ENCODE peak calls at places on chromosomes 13 and 19, in five cellular contexts. B is hepatocyte, S is right cardiac atrium, M is thyroid gland, Q is HCT116. I is an unnamed sample.

GRCh38 chr13:47109028-47109427 is 212.2 kb upstream of the HTR2A start:
- DNase-seq in B (no peak), S (no peak), M (no peak), Q (no peak), I (no peak)

GRCh38 chr13:113856716-113857065 is 7.2 kb downstream of the GAS6 start:
- DNase-seq in B (no peak), S (no peak), M (no peak), Q (no peak), I (no peak)

GRCh38 chr13:61838568-61838967 is 422.9 kb upstream of the PCDH20 start:
- DNase-seq in B (no peak), S (no peak), M (no peak), Q (no peak), I (no peak)

GRCh38 chr13:113917096-113917495 is 53.2 kb upstream of the GAS6 start:
- DNase-seq in B (no peak), S (no peak), M (no peak), Q (no peak), I (no peak)

GRCh38 chr13:49165798-49166752 is 54.1 kb upstream of the MLNR start:
- DNase-seq in B (no peak), S (no peak), M (no peak), Q (no peak), I (no peak)

GRCh38 chr13:93098972-93099371 is 127.6 kb upstream of the GPC6 start:
- DNase-seq in B (peak; percentile 35), S (no peak), M (no peak), Q (no peak), I (no peak)

GRCh38 chr13:101520672-101521071 is 68.2 kb downstream of the ITGBL1 start:
- DNase-seq in B (no peak), S (no peak), M (no peak), Q (no peak), I (peak; percentile 15)

GRCh38 chr19:38324431-38324830 is 4.8 kb downstream of the KCNK6 start:
- DNase-seq in B (no peak), S (no peak), M (no peak), Q (no peak), I (no peak)

GRCh38 chr19:35596366-35596999 is 10.5 kb downstream of the PMIS2 start:
- DNase-seq in B (no peak), S (no peak), M (no peak), Q (no peak), I (no peak)

GRCh38 chr13:51001335-51001734 is 91.7 kb downstream of the RNASEH2B start:
- DNase-seq in B (no peak), S (no peak), M (no peak), Q (no peak), I (no peak)

GRCh38 chr13:51000576-51001260 is 91.1 kb downstream of the RNASEH2B start:
- DNase-seq in B (no peak), S (peak; percentile 66), M (no peak), Q (no peak), I (peak; percentile 11)

GRCh38 chr13:51004111-51004865 is 94.7 kb downstream of the RNASEH2B start:
- DNase-seq in B (no peak), S (no peak), M (no peak), Q (no peak), I (no peak)

GRCh38 chr13:51003642-51004041 is 94.1 kb downstream of the RNASEH2B start:
- DNase-seq in B (no peak), S (no peak), M (no peak), Q (no peak), I (no peak)

GRCh38 chr13:51002736-51003135 is 93.1 kb downstream of the RNASEH2B start:
- DNase-seq in B (no peak), S (no peak), M (no peak), Q (no peak), I (no peak)
- H3K9me3 ChIP-seq in B (no peaks in the 10 kb centered on the region), S (no peaks in the 10 kb centered on the region), M (no peaks in the 10 kb centered on the region), Q (no peaks in the 10 kb centered on the region), I (no peaks in the 10 kb centered on the region)

GRCh38 chr13:99339230-99339721 is 32.1 kb upstream of the GPR183 start:
- DNase-seq in B (no peak), S (no peak), M (no peak), Q (no peak), I (no peak)

GRCh38 chr13:99335087-99335486 is 27.9 kb upstream of the GPR183 start:
- DNase-seq in B (no peak), S (no peak), M (no peak), Q (no peak), I (no peak)

GRCh38 chr13:99332456-99332855 is 25.3 kb upstream of the GPR183 start:
- DNase-seq in B (no peak), S (no peak), M (no peak), Q (no peak), I (no peak)

GRCh38 chr13:99336750-99337149 is 29.6 kb upstream of the GPR183 start:
- DNase-seq in B (no peak), S (no peak), M (no peak), Q (no peak), I (no peak)

GRCh38 chr13:99335603-99336002 is 28.4 kb upstream of the GPR183 start:
- DNase-seq in B (no peak), S (no peak), M (no peak), Q (no peak), I (no peak)
- H3K9me3 ChIP-seq in B (no peaks in the 10 kb centered on the region), S (no peaks in the 10 kb centered on the region), M (no peaks in the 10 kb centered on the region), Q (no peaks in the 10 kb centered on the region), I (no peaks in the 10 kb centered on the region)

DNA sequence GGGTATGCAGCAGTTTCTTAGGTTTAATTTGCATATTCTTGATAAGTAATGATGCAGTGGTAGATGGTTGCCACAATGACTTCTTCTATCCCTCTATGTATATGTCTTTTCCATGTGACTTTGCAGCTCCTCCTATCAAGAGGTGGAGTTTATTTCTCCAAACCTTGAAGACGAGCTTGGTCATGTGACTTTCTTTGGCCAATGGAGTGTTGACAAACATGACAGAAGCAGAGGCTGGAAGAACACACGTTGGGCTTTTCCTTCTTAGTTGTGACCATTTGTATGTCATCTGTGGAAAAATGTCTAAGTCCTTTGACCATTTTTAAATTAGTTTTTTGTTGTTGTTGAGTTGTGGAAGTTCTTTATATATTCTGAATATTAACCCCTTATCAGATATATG is 32.3 kb downstream of the ZNF333 start:
- DNase-seq in B (no peak), S (no peak), M (no peak), Q (no peak), I (no peak)
- H3K9me3 ChIP-seq in B (peaks cover 42% of the 10 kb centered on the region), S (peaks cover 22% of the 10 kb centered on the region), M (peaks cover 16% of the 10 kb centered on the region), Q (peaks cover 30% of the 10 kb centered on the region), I (peaks cover 42% of the 10 kb centered on the region)

DNA sequence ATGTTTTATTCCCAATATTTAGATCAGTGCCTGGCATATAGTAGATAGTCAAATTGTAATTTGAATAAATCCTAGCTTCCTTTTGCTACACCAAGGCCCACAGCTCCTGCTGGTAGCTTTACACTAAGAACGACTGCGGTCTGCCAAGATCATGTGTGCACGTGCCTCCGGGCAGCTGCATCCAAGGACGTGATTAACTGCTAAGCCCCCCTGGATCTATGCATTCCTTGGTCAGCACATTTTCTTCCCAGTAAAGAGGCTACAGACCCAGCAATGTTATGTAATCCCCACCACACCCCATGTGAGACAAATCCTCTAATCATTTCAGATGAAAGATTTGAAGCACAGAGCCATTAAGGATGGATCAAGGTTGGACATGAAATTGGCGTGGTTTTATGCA is 65.1 kb upstream of the PEG3 start:
- DNase-seq in B (no peak), S (no peak), M (no peak), Q (no peak), I (no peak)
- H3K9me3 ChIP-seq in B (no peaks in the 10 kb centered on the region), S (no peaks in the 10 kb centered on the region), M (no peaks in the 10 kb centered on the region), Q (peaks cover 24% of the 10 kb centered on the region), I (peaks cover 48% of the 10 kb centered on the region)

DNA sequence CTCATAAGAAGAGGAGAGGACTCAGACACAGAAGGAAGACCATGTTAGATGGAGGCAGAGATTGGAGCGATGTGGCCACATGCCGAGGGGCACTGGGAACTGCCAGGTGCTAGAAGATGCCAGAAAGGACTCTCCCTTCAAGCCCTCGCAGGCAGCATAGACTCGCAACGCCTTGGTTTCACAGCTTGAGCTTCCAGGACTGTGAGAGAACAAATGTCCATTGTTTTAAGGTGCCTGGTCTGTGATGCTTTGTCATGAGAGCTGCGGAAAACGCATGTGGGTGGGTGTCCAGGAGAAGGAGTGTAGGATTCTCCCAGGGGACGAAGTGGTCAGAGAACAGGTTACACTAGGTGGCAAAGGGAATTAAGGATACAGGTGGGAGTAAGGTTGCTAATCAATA is 125.9 kb upstream of the USP29 start:
- DNase-seq in B (no peak), S (no peak), M (no peak), Q (no peak), I (no peak)
- H3K9me3 ChIP-seq in B (no peaks in the 10 kb centered on the region), S (no peaks in the 10 kb centered on the region), M (no peaks in the 10 kb centered on the region), Q (peaks cover 42% of the 10 kb centered on the region), I (peaks cover 73% of the 10 kb centered on the region)

DNA sequence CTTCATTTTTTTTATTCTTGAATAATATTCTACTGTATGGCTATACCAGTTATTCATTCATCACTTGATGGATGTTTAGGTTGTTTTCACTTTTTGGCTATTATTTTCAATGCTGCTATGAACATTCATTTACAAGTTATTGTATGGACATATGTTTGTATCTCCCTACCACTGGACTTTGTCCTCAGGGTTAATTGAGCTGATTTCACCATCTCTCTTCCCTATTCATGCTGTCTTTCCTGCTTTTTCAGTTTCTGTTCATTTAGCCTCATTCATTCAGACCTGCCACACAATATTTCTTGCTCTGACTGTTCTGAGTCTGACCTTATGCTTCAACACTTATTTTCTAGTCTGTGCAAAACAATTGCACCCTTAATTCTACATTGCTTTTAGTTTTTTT is 12.3 kb upstream of the C1QTNF9B start:
- DNase-seq in B (no peak), S (no peak), M (no peak), Q (no peak), I (no peak)
- H3K9me3 ChIP-seq in B (no peaks in the 10 kb centered on the region), S (no peaks in the 10 kb centered on the region), M (no peaks in the 10 kb centered on the region), Q (no peaks in the 10 kb centered on the region), I (no peaks in the 10 kb centered on the region)

GRCh38 chr19:51915324-51915867 is 10.6 kb upstream of the ZNF649 start:
- DNase-seq in B (no peak), S (no peak), M (no peak), Q (no peak), I (no peak)
- H3K9me3 ChIP-seq in B (peaks cover 12% of the 10 kb centered on the region), S (peaks cover 13% of the 10 kb centered on the region), M (no peaks in the 10 kb centered on the region), Q (peaks cover 30% of the 10 kb centered on the region), I (peaks cover 28% of the 10 kb centered on the region)

I was measured in AG04450.